ENCODE peak calls at places on chromosomes 3 and 15, in five cellular contexts. A is GM12878; H is GM23248; E is iris pigment epithelial cell; Q is activated effector memory CD4-positive, alpha-beta T cell treated with anti-CD3 and anti-CD28 coated beads, Interleukin-2, amount 50 U/mL, for 16 hours. N is an unnamed sample.

GRCh38 chr15:63156086-63156707 is 1.1 kb downstream of the RPS27L start:
- DNase-seq in A (no peak), H (peak), E (no peak), Q (no peak), N (no peak)

GRCh38 chr15:28098766-28099554 is at the start of gene OCA2:
- DNase-seq in A (no peak), H (peak), E (peak), Q (peak), N (peak)

GRCh38 chr15:28955686-28956421 is 70.1 kb downstream of the APBA2 start:
- DNase-seq in A (no peak), H (no peak), E (peak), Q (no peak), N (peak)

GRCh38 chr3:64740232-64740631 is 52.4 kb upstream of the ADAMTS9 start:
- DNase-seq in A (no peak), H (peak), E (peak), Q (no peak), N (no peak)

GRCh38 chr15:40308844-40309189 is 1.1 kb upstream of the PLCB2 start:
- DNase-seq in A (no peak), H (no peak), E (no peak), Q (peak), N (peak)

GRCh38 chr15:78550815-78551214 is 10.6 kb downstream of the PSMA4 start:
- DNase-seq in A (no peak), H (no peak), E (no peak), Q (no peak), N (no peak)

GRCh38 chr15:101676965-101677364 is 24.8 kb upstream of the TM2D3 start:
- DNase-seq in A (no peak), H (peak), E (peak), Q (no peak), N (no peak)

GRCh38 chr15:38471974-38472373 is 18.0 kb downstream of the FAM98B start:
- DNase-seq in A (no peak), H (no peak), E (peak), Q (no peak), N (no peak)

GRCh38 chr3:29334652-29335189 is 53.9 kb downstream of the RBMS3 start:
- DNase-seq in A (no peak), H (peak), E (no peak), Q (no peak), N (no peak)

GRCh38 chr15:40259021-40259420 is 20.2 kb downstream of the PAK6 start:
- DNase-seq in A (no peak), H (no peak), E (no peak), Q (no peak), N (no peak)

GRCh38 chr15:49901867-49902775 is 216.9 kb downstream of the ATP8B4 start:
- DNase-seq in A (no peak), H (peak), E (peak), Q (no peak), N (no peak)

N was measured in cardiac septum.